ENCODE peak calls at places on chromosomes 4 and X, in eight cellular contexts. V, B, N, E, C, D, F and W are unnamed samples.

GRCh38 chrX:41412261-41413167 is 34.6 kb upstream of the NYX start:
- DNase-seq in F (no peak), C (no peak), B (no peak), D (no peak), E (no peak), N (no peak), V (no peak), W (no peak)

GRCh38 chr4:38950159-38950558 is 82.0 kb downstream of the TMEM156 start:
- DNase-seq in N (no peak), B (no peak), E (no peak), C (no peak), F (no peak), V (no peak), D (no peak), W (no peak)

GRCh38 chr4:182192511-182193181 is 50.6 kb upstream of the TENM3 start:
- DNase-seq in F (no peak), V (no peak), D (no peak), N (no peak), C (no peak), B (no peak), E (no peak), W (peak; percentile 66)

GRCh38 chr4:124437853-124438495 is 274.6 kb downstream of the ANKRD50 start:
- DNase-seq in N (no peak), B (no peak), D (no peak), F (no peak), V (no peak), E (no peak), C (no peak), W (no peak)

GRCh38 chr4:186844059-186844681 is 120.5 kb upstream of the FAT1 start:
- DNase-seq in F (no peak), N (no peak), D (no peak), V (no peak), C (peak; percentile 27), B (peak; percentile 31), E (no peak), W (peak; percentile 44)

GRCh38 chr4:169376421-169376820 is 105.7 kb upstream of the SH3RF1 start:
- DNase-seq in B (no peak), C (no peak), N (no peak), D (no peak), F (no peak), E (no peak), V (no peak), W (no peak)

GRCh38 chr4:122661176-122661575 is 40.3 kb upstream of the IL21 start:
- DNase-seq in V (no peak), B (no peak), N (no peak), E (no peak), D (no peak), C (no peak), F (no peak), W (no peak)

GRCh38 chrX:873016-873415 is 242.4 kb downstream of the SHOX start:
- DNase-seq in F (no peak), N (no peak), V (no peak), E (no peak), B (no peak), D (no peak), C (no peak), W (no peak)

GRCh38 chr4:153669838-153670237 is 14.2 kb upstream of the TLR2 start:
- DNase-seq in E (no peak), F (no peak), D (no peak), V (no peak), N (no peak), B (no peak), C (no peak), W (no peak)

GRCh38 chr4:6960628-6961027 is 51.0 kb downstream of the TBC1D14 start:
- DNase-seq in F (no peak), E (no peak), C (no peak), V (no peak), B (no peak), D (no peak), N (no peak), W (no peak)

GRCh38 chrX:103187953-103188475 is 26.9 kb upstream of the BEX4 start:
- DNase-seq in V (no peak), D (no peak), E (no peak), B (no peak), C (no peak), F (no peak), N (no peak), W (no peak)